ENCODE peak calls at places on chromosomes 12 and 14, in ten cellular contexts. D, K, F, G, M, B, E, L, Q and U are unnamed samples.

GRCh38 chr14:32382704-32383103 is 53.6 kb downstream of the AKAP6 start:
- DNase-seq in D (no peak), K (no peak), F (no peak), G (peak; percentile 41), M (no peak), B (no peak), E (no peak), L (no peak), Q (no peak), U (peak; percentile 24)

GRCh38 chr14:28482644-28483043 is 283.9 kb upstream of the FOXG1 start:
- DNase-seq in D (no peak), K (no peak), F (no peak), G (no peak), M (no peak), B (no peak), E (no peak), L (no peak), Q (no peak), U (no peak)

GRCh38 chr12:26648584-26648983 is 184.4 kb downstream of the ITPR2 start:
- DNase-seq in D (peak; percentile 79), K (no peak), F (no peak), G (peak; percentile 83), M (peak; percentile 73), B (no peak), E (no peak), L (no peak), Q (no peak), U (peak; percentile 62)

GRCh38 chr14:100786131-100786530 is 39.8 kb upstream of the MEG3 start:
- DNase-seq in D (no peak), K (no peak), F (no peak), G (no peak), M (no peak), B (no peak), E (no peak), L (no peak), Q (peak; percentile 45), U (no peak)

GRCh38 chr14:98591161-98591560 is 680.8 kb downstream of the BCL11B start:
- DNase-seq in D (no peak), K (no peak), F (no peak), G (no peak), M (no peak), B (no peak), E (no peak), L (no peak), Q (no peak), U (no peak)

GRCh38 chr14:30874120-30874998 is at the start of gene COCH:
- DNase-seq in D (no peak), K (peak; percentile 57), F (peak; percentile 18), G (no peak), M (no peak), B (peak; percentile 19), E (peak; percentile 8), L (peak; percentile 5), Q (no peak), U (no peak)

GRCh38 chr12:108772247-108772646 is 40.9 kb upstream of the CORO1C start:
- DNase-seq in D (no peak), K (no peak), F (no peak), G (no peak), M (no peak), B (no peak), E (no peak), L (no peak), Q (no peak), U (no peak)

GRCh38 chr14:73696466-73697390 is 17.5 kb downstream of the PNMA1 start:
- DNase-seq in D (no peak), K (no peak), F (no peak), G (peak; percentile 74), M (peak; percentile 71), B (peak; percentile 85), E (no peak), L (no peak), Q (no peak), U (no peak)

GRCh38 chr12:82479511-82479910 is 121.2 kb downstream of the METTL25 start:
- DNase-seq in D (no peak), K (no peak), F (no peak), G (peak; percentile 69), M (peak; percentile 26), B (no peak), E (no peak), L (no peak), Q (no peak), U (no peak)

GRCh38 chr14:74978416-74978947 is 23.1 kb upstream of the PGF start:
- DNase-seq in D (no peak), K (no peak), F (no peak), G (peak; percentile 40), M (no peak), B (no peak), E (no peak), L (no peak), Q (peak; percentile 57), U (no peak)

GRCh38 chr14:91996951-91997371 is 42.9 kb downstream of the TRIP11 start:
- DNase-seq in D (peak; percentile 84), K (no peak), F (no peak), G (peak; percentile 83), M (peak; percentile 87), B (peak; percentile 56), E (no peak), L (no peak), Q (no peak), U (peak; percentile 85)

GRCh38 chr12:2246358-2246757 is 193.6 kb downstream of the CACNA1C start:
- DNase-seq in D (no peak), K (no peak), F (no peak), G (no peak), M (no peak), B (no peak), E (no peak), L (no peak), Q (no peak), U (no peak)

GRCh38 chr12:56631790-56632700 is 1.9 kb upstream of the BAZ2A start:
- DNase-seq in D (no peak), K (peak; percentile 73), F (peak; percentile 80), G (peak; percentile 30), M (no peak), B (peak; percentile 62), E (peak; percentile 44), L (peak; percentile 65), Q (no peak), U (no peak)

GRCh38 chr14:100692859-100693558 is 33.7 kb upstream of the DLK1 start:
- DNase-seq in D (peak; percentile 32), K (no peak), F (no peak), G (peak; percentile 98), M (peak; percentile 80), B (no peak), E (no peak), L (no peak), Q (peak; percentile 99), U (peak; percentile 80)

GRCh38 chr14:104141621-104142091 is 3.3 kb downstream of the KIF26A start:
- DNase-seq in D (no peak), K (no peak), F (no peak), G (no peak), M (no peak), B (no peak), E (peak; percentile 2), L (no peak), Q (peak; percentile 60), U (no peak)

GRCh38 chr12:65986047-65986446 is 144.5 kb downstream of the LLPH start:
- DNase-seq in D (no peak), K (no peak), F (no peak), G (no peak), M (no peak), B (no peak), E (no peak), L (no peak), Q (no peak), U (no peak)

GRCh38 chr14:52998376-52999010 is 47.6 kb upstream of the FERMT2 start:
- DNase-seq in D (peak; percentile 77), K (no peak), F (no peak), G (no peak), M (peak; percentile 52), B (no peak), E (no peak), L (no peak), Q (no peak), U (no peak)